ENCODE peak calls at places on chromosomes 11 and 22, in eight cellular contexts. W is IMR-90, C is stomach, A is cardiac muscle cell, I is MM.1S, H is GM23338, O is NT2/D1, V is psoas muscle. J is an unnamed sample. For H3K36me3 and H3K4me1, the result is how much of the 10 kb centered on the place peaks cover.

GRCh38 chr22:32258791-32259190 is 3.6 kb upstream of the SLC5A4 start:
- DNase-seq in H (no peak), A (no peak), W (no peak), V (no peak), I (no peak), O (no peak), C (no peak), J (no peak)

GRCh38 chr11:2097356-2097997 is 41.7 kb downstream of the IGF2 start:
- DNase-seq in H (peak), A (peak), I (no peak), V (peak), W (peak), O (peak), C (peak), J (no peak)

GRCh38 chr11:78838417-78838816 is 263.8 kb upstream of the NARS2 start:
- DNase-seq in A (no peak), O (no peak), I (peak), W (no peak), C (no peak), H (peak), V (no peak), J (peak)

GRCh38 chr22:28889625-28890024 is 6.3 kb downstream of the ZNRF3 start:
- DNase-seq in O (no peak), W (no peak), C (no peak), A (no peak), H (no peak), I (no peak), V (no peak), J (no peak)

GRCh38 chr11:39630365-39630764 is 1829.1 kb downstream of the LRRC4C start:
- DNase-seq in I (no peak), A (no peak), W (no peak), H (no peak), V (no peak), C (no peak), O (no peak), J (no peak)

GRCh38 chr22:49930596-49931412 is 12.4 kb downstream of the CRELD2 start:
- DNase-seq in V (peak), I (peak), W (peak), C (peak), A (peak), O (no peak), H (peak), J (peak)

GRCh38 chr22:40603088-40603605 is 33.4 kb downstream of the MRTFA start:
- DNase-seq in W (peak), C (no peak), V (no peak), A (peak), O (no peak), H (no peak), I (no peak), J (no peak)

GRCh38 chr22:27435839-27436581 is 365.5 kb downstream of the MN1 start:
- DNase-seq in H (peak), O (no peak), A (peak), V (peak), I (no peak), W (peak), C (no peak), J (no peak)

GRCh38 chr22:42963231-42963595 is 51.7 kb downstream of the PACSIN2 start:
- DNase-seq in H (no peak), I (no peak), C (no peak), W (no peak), O (no peak), A (no peak), V (no peak), J (no peak)

GRCh38 chr11:34957606-34958005 is 41.2 kb downstream of the PDHX start:
- DNase-seq in O (no peak), H (no peak), C (no peak), A (no peak), V (no peak), W (no peak), I (no peak), J (no peak)

GRCh38 chr11:2816941-2817421 is 68.6 kb downstream of the CDKN1C start:
- DNase-seq in O (no peak), W (peak), V (peak), I (no peak), H (no peak), C (no peak), A (peak), J (no peak)

GRCh38 chr11:504053-504993 is 2.7 kb downstream of the RNH1 start:
- DNase-seq in O (no peak), H (peak), A (peak), C (peak), I (no peak), V (no peak), W (no peak), J (no peak)

GRCh38 chr11:69598147-69598546 is 42.8 kb upstream of the CCND1 start:
- DNase-seq in H (peak), O (no peak), I (no peak), V (no peak), A (no peak), C (no peak), W (no peak), J (peak)

GRCh38 chr22:27985323-27986275 is 66.5 kb upstream of the PITPNB start:
- DNase-seq in H (no peak), O (no peak), C (peak), I (no peak), A (no peak), V (no peak), W (no peak), J (no peak)

GRCh38 chr11:69241844-69242582 is 51.9 kb upstream of the MYEOV start:
- DNase-seq in V (no peak), W (no peak), I (no peak), A (no peak), H (no peak), C (no peak), O (no peak), J (no peak)

GRCh38 chr11:33273656-33274055 is 16.5 kb downstream of the HIPK3 start:
- DNase-seq in V (no peak), I (no peak), O (no peak), H (no peak), W (no peak), C (no peak), A (no peak), J (no peak)

GRCh38 chr22:32700186-32700882 is 101.2 kb upstream of the TIMP3 start:
- DNase-seq in I (no peak), V (no peak), C (no peak), W (peak), A (peak), H (no peak), O (no peak), J (no peak)

GRCh38 chr11:1544536-1544935 is 27.5 kb downstream of the DUSP8 start:
- DNase-seq in O (no peak), C (no peak), A (no peak), V (no peak), H (no peak), I (no peak), W (no peak), J (no peak)

GRCh38 chr22:31901388-31902137 is 42.8 kb upstream of the YWHAH start:
- DNase-seq in I (no peak), C (no peak), V (no peak), A (peak), H (no peak), W (no peak), O (no peak), J (no peak)

GRCh38 chr22:20268350-20269012 is 363 bp upstream of the RTN4R start:
- DNase-seq in I (peak), V (peak), O (peak), W (peak), A (peak), H (peak), C (peak), J (peak)

GRCh38 chr22:26592368-26593015 is 2.6 kb upstream of the TPST2 start:
- DNase-seq in C (peak), A (no peak), W (no peak), V (no peak), H (no peak), O (no peak), I (peak), J (no peak)

GRCh38 chr11:43922295-43922648 is 20.2 kb upstream of the C11orf96 start:
- DNase-seq in A (no peak), H (no peak), O (no peak), I (no peak), V (no peak), C (no peak), W (peak), J (no peak)

GRCh38 chr22:24423519-24424000 is 3.8 kb upstream of the ADORA2A start:
- DNase-seq in C (peak), A (peak), O (no peak), H (peak), W (no peak), V (peak), I (peak), J (peak)

GRCh38 chr11:855796-856195 is 13.1 kb downstream of the TSPAN4 start:
- DNase-seq in H (no peak), V (no peak), A (no peak), I (no peak), C (no peak), O (no peak), W (no peak), J (no peak)

GRCh38 chr11:3011891-3012885 is 20.1 kb upstream of the NAP1L4 start:
- DNase-seq in I (no peak), W (no peak), A (no peak), C (no peak), O (no peak), H (no peak), V (no peak), J (no peak)

GRCh38 chr11:59654893-59655292 is 13.9 kb downstream of the PATL1 start:
- DNase-seq in V (no peak), H (no peak), A (no peak), O (no peak), C (no peak), I (no peak), W (no peak), J (no peak)

GRCh38 chr11:59660621-59661020 is 8.2 kb downstream of the PATL1 start:
- DNase-seq in W (no peak), I (no peak), H (no peak), C (no peak), O (no peak), V (no peak), A (no peak), J (no peak)

GRCh38 chr11:59658036-59658435 is 10.8 kb downstream of the PATL1 start:
- DNase-seq in W (no peak), O (no peak), C (no peak), V (no peak), I (no peak), A (no peak), H (no peak), J (no peak)

DNA sequence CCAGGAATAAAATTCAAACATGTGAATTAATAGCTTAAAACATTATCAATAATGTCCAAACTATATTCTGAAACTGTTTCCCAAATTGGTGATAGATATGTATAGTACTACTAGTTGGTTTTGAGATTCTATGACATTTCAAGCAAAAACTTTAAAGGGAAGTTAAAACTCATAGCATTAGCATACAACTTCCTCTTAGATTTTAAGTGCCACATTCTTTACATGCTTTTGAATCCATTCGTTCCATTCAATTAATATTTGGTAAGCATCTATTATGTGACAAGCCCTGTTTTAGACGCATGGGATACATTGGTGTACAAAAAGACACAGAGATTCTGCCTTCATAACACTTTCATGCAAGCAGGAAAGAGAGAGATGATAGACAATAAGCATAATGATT is 8.9 kb downstream of the PATL1 start:
- DNase-seq in C (no peak), I (no peak), O (no peak), W (no peak), H (no peak), V (no peak), A (no peak), J (no peak)
- H3K36me3 ChIP-seq in C (half or more), I (under half), O (half or more), W (under half), H (under half), V (under half), A (half or more), J (under half)

GRCh38 chr22:17117400-17117799 is 3.8 kb downstream of the TMEM121B start:
- DNase-seq in H (no peak), I (no peak), W (no peak), C (no peak), O (no peak), A (no peak), V (no peak), J (no peak)
- H3K4me1 ChIP-seq in H (under half), I (under half), W (under half), C (under half), O (under half), A (under half), V (under half), J (under half)

DNA sequence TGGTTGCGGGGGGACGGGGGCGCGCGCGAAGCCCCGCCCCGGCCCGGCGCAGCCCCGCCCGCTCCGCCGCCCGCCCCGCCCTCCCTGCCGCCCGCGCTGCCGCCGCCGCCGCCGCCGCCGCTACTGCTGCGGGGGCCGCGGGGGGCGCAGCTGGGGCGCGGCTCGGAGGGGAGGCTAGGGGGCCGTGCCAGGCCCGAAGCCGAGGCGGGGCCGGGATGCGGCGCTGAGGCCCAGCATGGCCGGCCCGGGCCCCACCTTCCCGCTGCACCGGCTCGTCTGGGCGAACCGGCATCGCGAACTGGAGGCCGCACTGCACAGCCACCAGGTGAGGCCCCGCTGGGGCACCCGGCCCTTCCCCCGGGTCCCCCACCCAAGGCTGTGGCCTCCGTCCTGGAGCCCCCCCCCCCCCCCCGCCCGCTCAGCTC is at the start of gene ANKRD13D:
- DNase-seq in V (no peak), A (no peak), W (no peak), C (peak), H (no peak), I (no peak), O (no peak), J (peak)
- H3K36me3 ChIP-seq in V (under half), A (under half), W (under half), C (half or more), H (under half), I (under half), O (half or more), J (under half)

DNA sequence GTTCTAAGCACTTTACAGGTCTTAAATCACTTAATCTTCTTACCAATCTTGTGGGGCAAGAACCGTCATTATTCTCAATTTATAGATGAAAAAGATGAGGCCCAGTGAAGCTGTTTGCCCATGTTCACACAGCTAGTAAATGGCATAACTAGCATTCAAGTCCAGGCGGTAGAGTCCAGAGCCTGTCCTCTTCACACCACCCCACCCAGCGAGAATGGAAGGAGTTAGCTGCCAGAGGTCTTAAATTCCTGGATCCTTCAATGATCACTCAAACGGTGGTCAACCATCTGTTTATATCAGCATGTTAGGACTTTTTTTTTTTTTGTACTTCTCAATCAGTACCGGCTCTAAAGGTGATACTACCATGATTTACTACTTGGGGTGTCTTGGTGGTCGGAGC is 43.3 kb downstream of the PARVA start:
- DNase-seq in V (no peak), A (no peak), W (no peak), C (no peak), O (no peak), H (no peak), I (no peak), J (no peak)
- H3K4me1 ChIP-seq in V (under half), A (under half), W (under half), C (under half), O (under half), H (under half), I (under half), J (under half)

J was measured in Caco-2.